ENCODE peak calls at places on chromosomes 13 and 19, in eight cellular contexts. N, W, R, P, E, V, C and I are unnamed samples.

GRCh38 chr19:29404951-29405727 is 120.7 kb upstream of the VSTM2B start:
- DNase-seq in N (no peak), W (no peak), R (peak), P (no peak), E (no peak), V (peak), C (no peak), I (no peak)

GRCh38 chr13:43663474-43664090 is 123.2 kb downstream of the ENOX1 start:
- DNase-seq in N (no peak), W (peak), R (no peak), P (no peak), E (no peak), V (peak), C (peak), I (no peak)

GRCh38 chr19:32748497-32748896 is 28.9 kb downstream of the TDRD12 start:
- DNase-seq in N (no peak), W (no peak), R (no peak), P (no peak), E (no peak), V (peak), C (no peak), I (no peak)

GRCh38 chr13:97283888-97284287 is 61.8 kb downstream of the MBNL2 start:
- DNase-seq in N (no peak), W (no peak), R (no peak), P (no peak), E (peak), V (no peak), C (no peak), I (no peak)

GRCh38 chr19:18731562-18732008 is 48.1 kb downstream of the CRTC1 start:
- DNase-seq in N (no peak), W (peak), R (no peak), P (no peak), E (no peak), V (no peak), C (no peak), I (no peak)

GRCh38 chr19:40348961-40349507 is 539 bp downstream of the PLD3 start:
- DNase-seq in N (no peak), W (peak), R (peak), P (no peak), E (peak), V (peak), C (no peak), I (no peak)

GRCh38 chr13:22736768-22737092 is 444.0 kb upstream of the SGCG start:
- DNase-seq in N (no peak), W (no peak), R (no peak), P (no peak), E (no peak), V (no peak), C (no peak), I (no peak)

GRCh38 chr13:94246495-94246894 is 233.0 kb downstream of the DCT start:
- DNase-seq in N (no peak), W (no peak), R (no peak), P (no peak), E (no peak), V (no peak), C (no peak), I (no peak)

GRCh38 chr13:72884111-72884510 is 102.2 kb downstream of the PIBF1 start:
- DNase-seq in N (no peak), W (peak), R (no peak), P (no peak), E (no peak), V (no peak), C (no peak), I (no peak)

GRCh38 chr13:96091932-96092253 is 2.0 kb downstream of the HS6ST3 start:
- DNase-seq in N (no peak), W (no peak), R (no peak), P (no peak), E (no peak), V (no peak), C (no peak), I (no peak)

GRCh38 chr19:16778796-16779411 is 50.3 kb upstream of the SIN3B start:
- DNase-seq in N (no peak), W (peak), R (no peak), P (no peak), E (peak), V (peak), C (no peak), I (peak)

GRCh38 chr19:6735181-6735891 is 2.0 kb downstream of the GPR108 start:
- DNase-seq in N (no peak), W (no peak), R (no peak), P (no peak), E (no peak), V (no peak), C (no peak), I (peak)

GRCh38 chr13:45512148-45512498 is 47.4 kb downstream of the COG3 start:
- DNase-seq in N (no peak), W (no peak), R (no peak), P (no peak), E (no peak), V (peak), C (no peak), I (no peak)

GRCh38 chr13:80873589-80873988 is 532.7 kb upstream of the SPRY2 start:
- DNase-seq in N (no peak), W (no peak), R (no peak), P (no peak), E (peak), V (peak), C (no peak), I (no peak)

GRCh38 chr13:43072394-43072793 is 49.0 kb downstream of the DNAJC15 start:
- DNase-seq in N (no peak), W (peak), R (no peak), P (peak), E (no peak), V (no peak), C (no peak), I (no peak)

GRCh38 chr19:49149652-49150105 is 5.5 kb downstream of the HRC start:
- DNase-seq in N (no peak), W (peak), R (peak), P (peak), E (peak), V (peak), C (no peak), I (peak)

GRCh38 chr13:90233933-90234672 is 1113.4 kb upstream of the MIR17HG start:
- DNase-seq in N (no peak), W (no peak), R (no peak), P (no peak), E (no peak), V (peak), C (no peak), I (no peak)
- TF ChIP-seq CTCF in N (no peak), W (no peak), R (no peak), P (peak), E (no peak), V (peak), C (no peak), I (no peak)

DNA sequence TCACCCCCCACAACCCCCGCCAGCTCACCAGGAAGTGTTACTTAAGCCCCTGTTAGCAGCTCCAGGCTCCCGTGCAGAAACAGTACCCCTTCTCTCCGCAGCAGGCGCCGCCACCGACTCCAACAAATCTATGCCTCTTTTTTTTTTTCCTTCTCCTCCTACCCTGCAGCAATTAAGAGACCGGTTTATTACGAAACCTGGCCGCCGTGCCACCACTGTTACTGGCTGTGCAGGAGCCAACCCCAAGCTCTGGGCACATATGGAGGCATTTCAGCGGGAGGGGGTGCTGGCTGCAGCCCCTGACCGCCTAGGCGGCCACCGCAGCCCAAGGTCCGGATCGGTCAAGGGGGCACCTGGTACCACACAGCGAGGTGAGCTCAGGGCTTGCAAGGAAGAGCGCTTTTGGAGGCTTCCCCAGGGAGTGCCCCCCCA is 2.4 kb downstream of the GADD45B start:
- DNase-seq in N (peak), W (peak), R (peak), P (peak), E (peak), V (peak), C (no peak), I (no peak)
- TF ChIP-seq CTCF in N (peak), W (peak), R (peak), P (peak), E (peak), V (no peak), C (peak), I (no peak)

DNA sequence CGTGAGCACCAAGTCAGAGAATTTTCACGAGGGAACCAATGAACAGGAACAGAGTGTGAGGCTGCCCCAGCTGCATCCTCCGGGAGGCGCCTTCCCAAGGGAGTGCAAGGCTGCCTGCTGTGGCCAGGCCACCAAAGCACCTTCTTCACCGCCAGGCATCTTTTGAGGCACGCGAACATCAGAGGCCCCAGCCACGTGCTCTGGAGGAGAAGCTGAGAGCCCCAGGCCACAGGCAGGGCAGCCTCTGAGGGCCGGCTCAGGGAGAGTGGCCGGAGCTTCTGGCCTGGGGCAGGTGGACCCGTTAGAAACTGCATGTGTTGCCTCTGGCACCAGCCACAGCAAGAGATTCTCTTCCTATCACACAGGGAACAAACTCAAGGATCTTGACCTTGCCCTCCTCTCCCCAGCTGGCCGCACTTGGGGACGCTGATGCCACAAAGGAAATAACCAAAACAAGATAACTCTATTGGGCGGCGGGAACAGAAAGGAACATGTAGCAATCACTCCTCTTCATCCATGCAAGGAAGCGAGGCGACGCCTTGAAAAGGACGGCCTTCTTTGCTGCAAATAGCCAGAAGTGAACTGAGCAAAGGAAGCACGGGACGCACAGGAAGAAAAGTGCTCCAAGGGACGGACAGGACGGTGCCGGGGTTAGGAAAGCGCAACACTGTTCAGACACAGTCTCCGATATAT is 19.9 kb downstream of the GAS6 start:
- DNase-seq in N (no peak), W (no peak), R (no peak), P (peak), E (no peak), V (no peak), C (no peak), I (no peak)
- TF ChIP-seq CTCF in N (no peak), W (no peak), R (no peak), P (no peak), E (no peak), V (no peak), C (no peak), I (no peak)

DNA sequence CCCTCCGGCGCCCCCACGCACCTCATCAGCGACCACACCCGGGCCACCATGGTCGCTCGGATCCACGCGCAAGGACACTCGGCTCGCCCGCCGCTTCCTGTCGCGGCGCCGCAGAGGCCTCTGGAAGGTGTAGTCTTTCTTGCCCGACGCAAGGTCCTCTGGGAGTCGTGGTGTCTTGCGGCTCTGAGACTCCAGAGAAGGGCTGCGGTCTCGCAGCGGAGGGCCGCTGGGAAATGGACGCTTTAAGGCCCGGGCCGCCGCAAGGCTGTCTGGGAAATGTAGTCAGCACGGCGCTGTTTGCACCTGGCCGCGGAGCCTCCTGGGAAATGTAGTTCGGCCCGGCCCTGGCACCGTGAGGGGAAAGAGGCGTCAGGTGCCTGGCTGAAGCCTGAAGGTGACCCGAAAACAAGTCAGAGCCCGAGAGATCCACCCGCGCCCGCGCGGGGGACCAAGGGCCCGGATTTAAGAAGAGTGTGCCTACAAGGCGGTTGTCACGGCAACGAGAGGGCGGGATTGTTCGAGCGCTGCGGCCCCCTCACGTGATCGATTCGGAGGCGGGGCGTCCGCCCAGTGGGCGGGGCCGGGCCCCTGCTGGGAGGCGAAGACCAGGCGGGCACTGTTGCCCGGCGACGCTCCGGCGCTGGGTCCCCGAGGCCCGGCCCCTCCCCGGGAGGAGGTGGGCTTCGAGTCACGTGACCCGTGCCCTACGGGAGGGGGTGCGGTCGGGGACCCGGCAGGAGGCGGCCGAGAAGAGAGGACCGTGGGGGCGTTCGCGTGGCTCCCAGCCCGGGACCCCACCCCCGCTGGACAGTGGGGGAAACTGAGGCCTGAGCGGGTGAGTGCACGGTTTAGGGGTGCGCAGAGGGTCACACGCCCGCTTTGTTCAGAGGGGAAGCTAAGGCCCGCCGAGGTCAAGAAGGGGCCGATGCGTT is at the start of the genes HSD11B1L and MICOS13:
- DNase-seq in N (peak), W (peak), R (peak), P (peak), E (peak), V (peak), C (peak), I (peak)
- TF ChIP-seq CTCF in N (no peak), W (no peak), R (peak), P (no peak), E (no peak), V (no peak), C (no peak), I (no peak)

GRCh38 chr19:2039082-2039958 is 11.7 kb downstream of the MKNK2 start:
- DNase-seq in N (no peak), W (no peak), R (no peak), P (no peak), E (no peak), V (no peak), C (no peak), I (no peak)
- TF ChIP-seq CTCF in N (no peak), W (no peak), R (no peak), P (no peak), E (no peak), V (no peak), C (no peak), I (no peak)